ENCODE peak calls at places on chromosomes 11 and 22, in six cellular contexts. One of them, this sample, is unnamed.

GRCh38 chr22:24727218-24727851 is 47.2 kb downstream of the PIWIL3 start:
- DNase-seq in H1: no peak
- DNase-seq in mammary epithelial cell: peak
- DNase-seq in esophagus muscularis mucosa: no peak
- DNase-seq in GM06990: no peak
- DNase-seq in Peyer's patch: no peak
- DNase-seq in this sample: peak

GRCh38 chr11:76119779-76120178 is 86.5 kb downstream of the WNT11 start:
- DNase-seq in H1: no peak
- DNase-seq in mammary epithelial cell: no peak
- DNase-seq in esophagus muscularis mucosa: no peak
- DNase-seq in GM06990: no peak
- DNase-seq in Peyer's patch: no peak
- DNase-seq in this sample: no peak

GRCh38 chr22:36334838-36335603 is 52.7 kb downstream of the MYH9 start:
- DNase-seq in H1: no peak
- DNase-seq in mammary epithelial cell: peak
- DNase-seq in esophagus muscularis mucosa: no peak
- DNase-seq in GM06990: no peak
- DNase-seq in Peyer's patch: no peak
- DNase-seq in this sample: no peak

GRCh38 chr11:45964911-45965389 is 42.5 kb downstream of the LARGE2 start:
- DNase-seq in H1: peak
- DNase-seq in mammary epithelial cell: peak
- DNase-seq in esophagus muscularis mucosa: no peak
- DNase-seq in GM06990: peak
- DNase-seq in Peyer's patch: no peak
- DNase-seq in this sample: peak

GRCh38 chr11:71102251-71102995 is 150.0 kb downstream of the SHANK2 start:
- DNase-seq in H1: no peak
- DNase-seq in mammary epithelial cell: no peak
- DNase-seq in esophagus muscularis mucosa: no peak
- DNase-seq in GM06990: no peak
- DNase-seq in Peyer's patch: peak
- DNase-seq in this sample: no peak

GRCh38 chr11:68012843-68013610 is 2.9 kb downstream of the ALDH3B1 start:
- DNase-seq in H1: no peak
- DNase-seq in mammary epithelial cell: peak
- DNase-seq in esophagus muscularis mucosa: no peak
- DNase-seq in GM06990: no peak
- DNase-seq in Peyer's patch: no peak
- DNase-seq in this sample: peak

GRCh38 chr22:46001046-46001425 is 24.1 kb upstream of the WNT7B start:
- DNase-seq in H1: no peak
- DNase-seq in mammary epithelial cell: no peak
- DNase-seq in esophagus muscularis mucosa: no peak
- DNase-seq in GM06990: no peak
- DNase-seq in Peyer's patch: no peak
- DNase-seq in this sample: no peak

GRCh38 chr22:23401910-23402274 is 178.2 kb downstream of the IGLL1 start:
- DNase-seq in H1: no peak
- DNase-seq in mammary epithelial cell: peak
- DNase-seq in esophagus muscularis mucosa: no peak
- DNase-seq in GM06990: no peak
- DNase-seq in Peyer's patch: no peak
- DNase-seq in this sample: no peak

GRCh38 chr22:28817919-28818859 is 17.8 kb upstream of the XBP1 start:
- DNase-seq in H1: no peak
- DNase-seq in mammary epithelial cell: no peak
- DNase-seq in esophagus muscularis mucosa: no peak
- DNase-seq in GM06990: no peak
- DNase-seq in Peyer's patch: no peak
- DNase-seq in this sample: no peak

GRCh38 chr11:126816655-126817054 is 183.9 kb downstream of the KIRREL3 start:
- DNase-seq in H1: no peak
- DNase-seq in mammary epithelial cell: no peak
- DNase-seq in esophagus muscularis mucosa: no peak
- DNase-seq in GM06990: no peak
- DNase-seq in Peyer's patch: no peak
- DNase-seq in this sample: no peak

GRCh38 chr22:29481265-29482000 is 1.4 kb downstream of the NEFH start:
- DNase-seq in H1: no peak
- DNase-seq in mammary epithelial cell: no peak
- DNase-seq in esophagus muscularis mucosa: no peak
- DNase-seq in GM06990: no peak
- DNase-seq in Peyer's patch: no peak
- DNase-seq in this sample: no peak

GRCh38 chr22:45302047-45302446 is 7.7 kb upstream of the FAM118A start:
- DNase-seq in H1: no peak
- DNase-seq in mammary epithelial cell: peak
- DNase-seq in esophagus muscularis mucosa: no peak
- DNase-seq in GM06990: no peak
- DNase-seq in Peyer's patch: no peak
- DNase-seq in this sample: no peak

GRCh38 chr11:9231848-9232177 is 33.3 kb downstream of the DENND5A start:
- DNase-seq in H1: no peak
- DNase-seq in mammary epithelial cell: no peak
- DNase-seq in esophagus muscularis mucosa: no peak
- DNase-seq in GM06990: no peak
- DNase-seq in Peyer's patch: no peak
- DNase-seq in this sample: no peak

GRCh38 chr11:69888671-69889076 is 69.5 kb upstream of the FGF3 start:
- DNase-seq in H1: peak
- DNase-seq in mammary epithelial cell: peak
- DNase-seq in esophagus muscularis mucosa: no peak
- DNase-seq in GM06990: no peak
- DNase-seq in Peyer's patch: peak
- DNase-seq in this sample: no peak

GRCh38 chr22:25569983-25570382 is 5.5 kb downstream of the GRK3 start:
- DNase-seq in H1: no peak
- DNase-seq in mammary epithelial cell: no peak
- DNase-seq in esophagus muscularis mucosa: no peak
- DNase-seq in GM06990: peak
- DNase-seq in Peyer's patch: no peak
- DNase-seq in this sample: no peak

GRCh38 chr11:120088056-120088455 is 49.9 kb downstream of the TRIM29 start:
- DNase-seq in H1: no peak
- DNase-seq in mammary epithelial cell: no peak
- DNase-seq in esophagus muscularis mucosa: no peak
- DNase-seq in GM06990: no peak
- DNase-seq in Peyer's patch: no peak
- DNase-seq in this sample: no peak
- TF ChIP-seq CTCF in H1: no peak
- TF ChIP-seq CTCF in mammary epithelial cell: no peak
- TF ChIP-seq CTCF in esophagus muscularis mucosa: no peak
- TF ChIP-seq CTCF in GM06990: no peak
- TF ChIP-seq CTCF in Peyer's patch: no peak
- TF ChIP-seq CTCF in this sample: no peak

DNA sequence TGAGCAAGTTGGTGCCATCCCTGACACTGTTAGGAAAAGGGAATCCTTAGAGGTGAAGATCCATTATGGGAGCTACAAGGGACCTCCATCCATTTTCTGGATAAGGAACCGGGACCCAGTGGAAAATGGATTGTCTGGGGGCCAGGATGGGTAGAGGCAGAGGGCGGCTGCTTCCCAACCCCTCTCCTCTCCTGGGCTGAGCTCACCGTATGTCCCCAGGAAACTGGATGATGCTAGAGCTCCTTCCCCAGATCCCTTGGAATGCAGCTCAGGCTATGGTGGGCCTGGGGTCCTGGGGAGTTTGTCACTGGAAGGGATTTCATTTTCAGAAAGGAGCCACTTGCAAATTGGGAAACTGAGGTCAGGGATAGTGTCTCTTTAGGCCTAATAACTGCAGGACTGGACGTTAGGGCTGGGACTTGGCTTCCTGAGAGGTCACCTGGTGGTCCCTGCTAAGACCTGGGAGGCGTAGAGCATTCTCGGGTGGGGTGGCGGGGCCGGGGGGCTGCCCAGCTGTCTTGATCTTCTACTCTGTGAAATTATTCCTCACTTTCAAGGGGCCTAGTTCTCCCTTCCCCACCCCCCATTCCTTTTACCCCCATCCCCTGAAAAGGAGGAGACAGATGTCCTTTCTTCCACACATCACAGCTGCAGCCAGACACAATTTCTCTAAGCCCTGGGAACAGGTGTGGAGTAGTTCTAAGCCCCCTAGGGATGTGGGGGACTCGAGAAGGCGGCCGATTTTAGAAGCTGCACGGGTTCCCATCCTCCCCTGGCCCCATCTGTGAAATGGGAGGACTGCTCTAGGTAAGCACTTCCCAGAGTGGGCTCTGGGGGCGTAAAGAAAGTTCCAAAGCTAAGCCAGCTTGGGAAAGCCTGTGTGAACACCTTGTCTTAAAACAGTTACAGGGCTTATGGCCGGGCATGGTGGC is 99.8 kb downstream of the PKNOX2 start:
- DNase-seq in H1: no peak
- DNase-seq in mammary epithelial cell: no peak
- DNase-seq in esophagus muscularis mucosa: no peak
- DNase-seq in GM06990: no peak
- DNase-seq in Peyer's patch: no peak
- DNase-seq in this sample: no peak
- H3K4me3 ChIP-seq in H1: no peak
- H3K4me3 ChIP-seq in mammary epithelial cell: no peak
- H3K4me3 ChIP-seq in esophagus muscularis mucosa: no peak
- H3K4me3 ChIP-seq in GM06990: no peak
- H3K4me3 ChIP-seq in Peyer's patch: no peak
- H3K4me3 ChIP-seq in this sample: no peak

GRCh38 chr11:72454791-72455190 is 20.5 kb upstream of the CLPB start:
- DNase-seq in H1: no peak
- DNase-seq in mammary epithelial cell: no peak
- DNase-seq in esophagus muscularis mucosa: no peak
- DNase-seq in GM06990: no peak
- DNase-seq in Peyer's patch: no peak
- DNase-seq in this sample: no peak
- TF ChIP-seq CTCF in H1: peak
- TF ChIP-seq CTCF in mammary epithelial cell: no peak
- TF ChIP-seq CTCF in esophagus muscularis mucosa: no peak
- TF ChIP-seq CTCF in GM06990: no peak
- TF ChIP-seq CTCF in Peyer's patch: no peak
- TF ChIP-seq CTCF in this sample: peak

GRCh38 chr22:20964090-20964798 is 2.8 kb upstream of the AIFM3 start:
- DNase-seq in H1: no peak
- DNase-seq in mammary epithelial cell: no peak
- DNase-seq in esophagus muscularis mucosa: no peak
- DNase-seq in GM06990: no peak
- DNase-seq in Peyer's patch: no peak
- DNase-seq in this sample: no peak

GRCh38 chr22:20964799-20965103 is 2.3 kb upstream of the AIFM3 start:
- DNase-seq in H1: no peak
- DNase-seq in mammary epithelial cell: no peak
- DNase-seq in esophagus muscularis mucosa: no peak
- DNase-seq in GM06990: no peak
- DNase-seq in Peyer's patch: no peak
- DNase-seq in this sample: no peak

GRCh38 chr22:20965888-20966855 is 883 bp upstream of the AIFM3 start:
- DNase-seq in H1: no peak
- DNase-seq in mammary epithelial cell: no peak
- DNase-seq in esophagus muscularis mucosa: no peak
- DNase-seq in GM06990: no peak
- DNase-seq in Peyer's patch: no peak
- DNase-seq in this sample: no peak

GRCh38 chr22:20966883-20967696 is at the start of gene AIFM3:
- DNase-seq in H1: no peak
- DNase-seq in mammary epithelial cell: no peak
- DNase-seq in esophagus muscularis mucosa: no peak
- DNase-seq in GM06990: no peak
- DNase-seq in Peyer's patch: no peak
- DNase-seq in this sample: no peak

GRCh38 chr22:20965104-20965887 is 1.8 kb upstream of the AIFM3 start:
- DNase-seq in H1: no peak
- DNase-seq in mammary epithelial cell: no peak
- DNase-seq in esophagus muscularis mucosa: no peak
- DNase-seq in GM06990: no peak
- DNase-seq in Peyer's patch: no peak
- DNase-seq in this sample: no peak
- H3K4me3 ChIP-seq in H1: peak
- H3K4me3 ChIP-seq in mammary epithelial cell: no peak
- H3K4me3 ChIP-seq in esophagus muscularis mucosa: peak
- H3K4me3 ChIP-seq in GM06990: no peak
- H3K4me3 ChIP-seq in Peyer's patch: peak
- H3K4me3 ChIP-seq in this sample: peak

DNA sequence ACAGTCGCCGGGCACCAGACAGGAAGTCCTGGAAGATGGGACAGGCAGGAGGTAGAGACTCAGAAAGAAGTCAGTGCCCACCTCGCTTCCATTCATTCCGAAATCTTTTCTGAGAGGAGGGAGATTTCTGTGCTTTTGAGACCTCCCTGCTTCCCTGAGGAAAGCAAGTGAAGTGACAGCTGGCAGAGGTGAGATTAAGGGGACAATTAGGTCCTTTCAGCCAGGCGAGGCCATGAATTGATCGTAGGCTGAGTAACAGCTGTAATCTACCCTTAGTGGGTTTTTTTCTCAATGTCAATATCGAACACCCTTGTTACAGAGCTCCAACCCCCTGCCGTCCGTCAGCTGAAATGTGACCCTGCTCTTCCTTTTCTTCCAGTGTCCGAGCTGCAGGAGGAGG is 96.0 kb downstream of the PARVA start:
- DNase-seq in H1: no peak
- DNase-seq in mammary epithelial cell: no peak
- DNase-seq in esophagus muscularis mucosa: peak
- DNase-seq in GM06990: no peak
- DNase-seq in Peyer's patch: no peak
- DNase-seq in this sample: no peak
- TF ChIP-seq CTCF in H1: no peak
- TF ChIP-seq CTCF in mammary epithelial cell: no peak
- TF ChIP-seq CTCF in esophagus muscularis mucosa: no peak
- TF ChIP-seq CTCF in GM06990: no peak
- TF ChIP-seq CTCF in Peyer's patch: no peak
- TF ChIP-seq CTCF in this sample: no peak